ENCODE peak calls at places on chromosomes 2 and 18, in five cellular contexts. One of them, this sample, is unnamed.

GRCh38 chr2:102027036-102027702 is 35.4 kb downstream of the IL1R2 start:
- DNase-seq in heart left ventricle: no peak
- DNase-seq in astrocyte: peak
- DNase-seq in CD8-positive, alpha-beta T cell: no peak
- DNase-seq in GM23338: no peak
- DNase-seq in this sample: no peak

GRCh38 chr2:141911485-141912066 is 219.2 kb downstream of the LRP1B start:
- DNase-seq in heart left ventricle: no peak
- DNase-seq in astrocyte: peak
- DNase-seq in GM23338: peak
- DNase-seq in CD8-positive, alpha-beta T cell: no peak
- DNase-seq in this sample: no peak

GRCh38 chr2:903223-903900 is 47.3 kb upstream of the SNTG2 start:
- DNase-seq in GM23338: no peak
- DNase-seq in heart left ventricle: no peak
- DNase-seq in astrocyte: no peak
- DNase-seq in CD8-positive, alpha-beta T cell: no peak
- DNase-seq in this sample: no peak

GRCh38 chr2:72548081-72548764 is 277.6 kb downstream of the EXOC6B start:
- DNase-seq in heart left ventricle: no peak
- DNase-seq in CD8-positive, alpha-beta T cell: no peak
- DNase-seq in GM23338: no peak
- DNase-seq in astrocyte: no peak
- DNase-seq in this sample: no peak

GRCh38 chr2:181430406-181431199 is 26.6 kb upstream of the ITGA4 start:
- DNase-seq in CD8-positive, alpha-beta T cell: no peak
- DNase-seq in astrocyte: no peak
- DNase-seq in heart left ventricle: no peak
- DNase-seq in GM23338: peak
- DNase-seq in this sample: no peak

GRCh38 chr2:100964706-100965269 is 37.3 kb upstream of the RPL31 start:
- DNase-seq in astrocyte: no peak
- DNase-seq in heart left ventricle: no peak
- DNase-seq in CD8-positive, alpha-beta T cell: no peak
- DNase-seq in GM23338: no peak
- DNase-seq in this sample: no peak

GRCh38 chr2:15363142-15363541 is 198.0 kb downstream of the NBAS start:
- DNase-seq in astrocyte: peak
- DNase-seq in GM23338: no peak
- DNase-seq in heart left ventricle: no peak
- DNase-seq in CD8-positive, alpha-beta T cell: no peak
- DNase-seq in this sample: no peak

GRCh38 chr2:25701801-25702200 is 28.4 kb upstream of the DTNB start:
- DNase-seq in CD8-positive, alpha-beta T cell: no peak
- DNase-seq in GM23338: no peak
- DNase-seq in astrocyte: no peak
- DNase-seq in heart left ventricle: no peak
- DNase-seq in this sample: no peak

GRCh38 chr2:224122542-224122941 is 83.5 kb upstream of the SERPINE2 start:
- DNase-seq in astrocyte: no peak
- DNase-seq in CD8-positive, alpha-beta T cell: no peak
- DNase-seq in GM23338: no peak
- DNase-seq in heart left ventricle: no peak
- DNase-seq in this sample: no peak

GRCh38 chr18:44411277-44411900 is 269.3 kb upstream of the SETBP1 start:
- DNase-seq in CD8-positive, alpha-beta T cell: no peak
- DNase-seq in heart left ventricle: no peak
- DNase-seq in astrocyte: no peak
- DNase-seq in GM23338: no peak
- DNase-seq in this sample: no peak

GRCh38 chr18:72700961-72701710 is 157.0 kb upstream of the CBLN2 start:
- DNase-seq in astrocyte: peak
- DNase-seq in heart left ventricle: no peak
- DNase-seq in GM23338: peak
- DNase-seq in CD8-positive, alpha-beta T cell: no peak
- DNase-seq in this sample: no peak

GRCh38 chr2:287471-287885 is 413 bp downstream of the ALKAL2 start:
- DNase-seq in heart left ventricle: no peak
- DNase-seq in GM23338: peak
- DNase-seq in CD8-positive, alpha-beta T cell: no peak
- DNase-seq in astrocyte: peak
- DNase-seq in this sample: peak

GRCh38 chr2:37599688-37600525 is 71.5 kb downstream of the CDC42EP3 start:
- DNase-seq in GM23338: no peak
- DNase-seq in heart left ventricle: no peak
- DNase-seq in CD8-positive, alpha-beta T cell: peak
- DNase-seq in astrocyte: no peak
- DNase-seq in this sample: no peak

GRCh38 chr2:6787376-6787775 is 78.3 kb downstream of the CMPK2 start:
- DNase-seq in astrocyte: no peak
- DNase-seq in CD8-positive, alpha-beta T cell: no peak
- DNase-seq in GM23338: no peak
- DNase-seq in heart left ventricle: no peak
- DNase-seq in this sample: no peak

GRCh38 chr2:42369551-42370229 is 8.7 kb upstream of the COX7A2L start:
- DNase-seq in CD8-positive, alpha-beta T cell: no peak
- DNase-seq in GM23338: no peak
- DNase-seq in astrocyte: no peak
- DNase-seq in heart left ventricle: no peak
- DNase-seq in this sample: no peak

GRCh38 chr2:240948905-240949790 is 43.0 kb downstream of the CROCC2 start:
- DNase-seq in heart left ventricle: peak
- DNase-seq in GM23338: no peak
- DNase-seq in astrocyte: no peak
- DNase-seq in CD8-positive, alpha-beta T cell: no peak
- DNase-seq in this sample: no peak

GRCh38 chr2:112831956-112832567 is 4.5 kb downstream of the IL1B start:
- DNase-seq in CD8-positive, alpha-beta T cell: no peak
- DNase-seq in GM23338: no peak
- DNase-seq in heart left ventricle: no peak
- DNase-seq in astrocyte: no peak
- DNase-seq in this sample: no peak

GRCh38 chr2:120570001-120570400 is 165.7 kb upstream of the GLI2 start:
- DNase-seq in heart left ventricle: no peak
- DNase-seq in CD8-positive, alpha-beta T cell: no peak
- DNase-seq in GM23338: no peak
- DNase-seq in astrocyte: no peak
- DNase-seq in this sample: no peak

GRCh38 chr2:73987109-73987947 is 2.6 kb downstream of the TET3 start:
- DNase-seq in GM23338: peak
- DNase-seq in heart left ventricle: no peak
- DNase-seq in astrocyte: peak
- DNase-seq in CD8-positive, alpha-beta T cell: peak
- DNase-seq in this sample: no peak

GRCh38 chr2:43637030-43637803 is at the start of gene PLEKHH2:
- DNase-seq in heart left ventricle: peak
- DNase-seq in GM23338: peak
- DNase-seq in CD8-positive, alpha-beta T cell: peak
- DNase-seq in astrocyte: peak
- DNase-seq in this sample: peak
- TF ChIP-seq CTCF in heart left ventricle: no peak
- TF ChIP-seq CTCF in GM23338: no peak
- TF ChIP-seq CTCF in CD8-positive, alpha-beta T cell: no peak
- TF ChIP-seq CTCF in astrocyte: no peak
- TF ChIP-seq CTCF in this sample: no peak

DNA sequence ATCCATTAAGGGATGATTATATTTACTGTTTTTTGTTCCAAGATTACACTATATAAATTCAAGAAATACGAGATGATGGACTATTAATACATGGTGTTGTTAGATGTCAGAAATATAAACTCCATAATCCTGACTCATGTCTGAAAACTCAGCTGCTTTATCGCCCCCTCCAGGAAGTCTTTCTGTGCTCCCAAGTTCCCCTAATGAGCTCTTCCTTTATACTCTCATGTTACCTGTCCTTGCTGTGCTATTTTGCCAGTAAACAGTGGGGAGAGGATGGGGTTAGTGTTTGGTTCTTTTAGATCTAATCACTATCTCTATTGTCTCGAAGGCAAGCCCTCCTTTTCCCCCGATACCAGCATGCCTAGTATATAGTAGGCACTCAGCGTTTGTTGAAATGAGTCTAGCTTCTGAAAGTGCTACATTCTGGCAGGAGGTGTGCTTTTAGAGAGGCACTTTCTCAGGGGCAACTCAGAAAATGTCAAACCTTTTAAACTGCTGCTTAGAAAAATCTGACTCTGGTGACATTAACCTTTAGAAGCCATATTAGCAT is 21.4 kb upstream of the BARD1 start:
- DNase-seq in astrocyte: no peak
- DNase-seq in heart left ventricle: no peak
- DNase-seq in CD8-positive, alpha-beta T cell: no peak
- DNase-seq in GM23338: peak
- DNase-seq in this sample: no peak
- TF ChIP-seq CTCF in astrocyte: peak
- TF ChIP-seq CTCF in heart left ventricle: peak
- TF ChIP-seq CTCF in CD8-positive, alpha-beta T cell: peak
- TF ChIP-seq CTCF in GM23338: peak
- TF ChIP-seq CTCF in this sample: peak

GRCh38 chr2:36462311-36462710 is 106.7 kb downstream of the CRIM1 start:
- DNase-seq in GM23338: no peak
- DNase-seq in heart left ventricle: no peak
- DNase-seq in astrocyte: no peak
- DNase-seq in CD8-positive, alpha-beta T cell: no peak
- DNase-seq in this sample: no peak

GRCh38 chr2:36461039-36461681 is 105.6 kb downstream of the CRIM1 start:
- DNase-seq in heart left ventricle: no peak
- DNase-seq in GM23338: peak
- DNase-seq in astrocyte: peak
- DNase-seq in CD8-positive, alpha-beta T cell: no peak
- DNase-seq in this sample: no peak

GRCh38 chr2:36456227-36456788 is 100.7 kb downstream of the CRIM1 start:
- DNase-seq in astrocyte: peak
- DNase-seq in GM23338: no peak
- DNase-seq in CD8-positive, alpha-beta T cell: no peak
- DNase-seq in heart left ventricle: peak
- DNase-seq in this sample: no peak

GRCh38 chr2:36458106-36458505 is 102.5 kb downstream of the CRIM1 start:
- DNase-seq in CD8-positive, alpha-beta T cell: no peak
- DNase-seq in GM23338: peak
- DNase-seq in astrocyte: no peak
- DNase-seq in heart left ventricle: no peak
- DNase-seq in this sample: no peak

GRCh38 chr2:36459725-36460137 is 104.2 kb downstream of the CRIM1 start:
- DNase-seq in CD8-positive, alpha-beta T cell: no peak
- DNase-seq in heart left ventricle: peak
- DNase-seq in GM23338: peak
- DNase-seq in astrocyte: peak
- DNase-seq in this sample: no peak
- TF ChIP-seq CTCF in CD8-positive, alpha-beta T cell: no peak
- TF ChIP-seq CTCF in heart left ventricle: peak
- TF ChIP-seq CTCF in GM23338: peak
- TF ChIP-seq CTCF in astrocyte: peak
- TF ChIP-seq CTCF in this sample: no peak

GRCh38 chr2:207716061-207716460 is 4.6 kb downstream of the CCNYL1 start:
- DNase-seq in CD8-positive, alpha-beta T cell: no peak
- DNase-seq in GM23338: no peak
- DNase-seq in heart left ventricle: no peak
- DNase-seq in astrocyte: no peak
- DNase-seq in this sample: no peak

GRCh38 chr2:207706936-207707860 is 4.2 kb upstream of the CCNYL1 start:
- DNase-seq in astrocyte: no peak
- DNase-seq in CD8-positive, alpha-beta T cell: no peak
- DNase-seq in heart left ventricle: no peak
- DNase-seq in GM23338: peak
- DNase-seq in this sample: no peak

GRCh38 chr2:207711750-207712487 is 479 bp downstream of the CCNYL1 start:
- DNase-seq in astrocyte: peak
- DNase-seq in heart left ventricle: peak
- DNase-seq in CD8-positive, alpha-beta T cell: peak
- DNase-seq in GM23338: peak
- DNase-seq in this sample: peak

DNA sequence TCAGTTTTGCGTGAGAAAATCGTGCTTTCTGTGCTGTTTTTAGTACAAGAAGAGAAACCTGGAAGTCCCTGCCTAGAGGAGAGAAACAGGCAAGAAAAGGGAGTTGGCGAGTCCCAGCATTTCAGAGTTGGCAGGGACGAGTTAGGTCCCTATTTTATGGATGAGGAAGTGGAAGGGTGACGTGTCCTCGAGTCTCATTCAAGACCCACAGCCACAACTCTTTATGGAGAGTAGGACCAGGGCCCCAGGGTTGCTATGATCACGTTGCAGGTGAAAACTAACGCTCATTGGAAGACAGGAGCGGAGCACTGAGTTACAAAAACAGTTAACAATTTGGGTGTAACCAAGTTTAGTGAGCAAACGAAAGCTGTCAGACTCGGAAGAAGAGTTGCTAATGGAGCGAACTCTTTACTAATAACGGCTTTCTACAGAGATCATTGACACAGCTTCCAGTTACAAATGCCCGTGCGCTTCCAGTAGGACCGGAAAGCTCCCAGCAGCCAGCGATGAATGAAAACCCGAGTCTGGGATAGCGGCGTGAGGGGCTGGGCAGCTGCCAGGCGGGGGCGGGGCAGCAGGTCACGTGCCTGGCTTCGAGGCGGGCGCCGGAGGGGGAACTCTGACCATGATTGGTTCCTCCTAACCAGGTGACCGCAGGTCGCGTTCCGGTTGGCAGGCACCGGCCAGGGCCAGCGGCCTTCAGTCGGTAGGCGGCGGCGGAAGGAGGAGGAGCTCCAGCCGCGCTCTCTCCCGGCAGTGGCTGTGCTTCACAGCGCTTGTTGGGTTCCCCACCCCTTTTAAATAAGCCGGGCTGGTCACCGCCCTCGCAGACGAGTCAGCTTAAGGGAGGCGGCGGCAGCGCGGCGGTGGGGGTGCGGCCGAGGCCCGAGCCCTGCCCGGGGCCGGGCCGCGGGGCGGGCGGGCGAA is at the start of gene CCNYL1:
- DNase-seq in GM23338: peak
- DNase-seq in CD8-positive, alpha-beta T cell: peak
- DNase-seq in astrocyte: peak
- DNase-seq in heart left ventricle: peak
- DNase-seq in this sample: peak
- TF ChIP-seq CTCF in GM23338: no peak
- TF ChIP-seq CTCF in CD8-positive, alpha-beta T cell: no peak
- TF ChIP-seq CTCF in astrocyte: no peak
- TF ChIP-seq CTCF in heart left ventricle: peak
- TF ChIP-seq CTCF in this sample: no peak

This sample was measured in GM13977.